ENCODE peak calls at places on chromosomes 13 and 19, in ten cellular contexts. M is ascending aorta, Y is pancreas, J is cardiac muscle cell, X is heart left ventricle, K is upper lobe of right lung, S is fibroblast of lung, N is endodermal cell, W is colonic mucosa, H is thoracic aorta. F is an unnamed sample. For H3K9me3 and H3K4me1, the result is how much of the 10 kb centered on the place peaks cover.

GRCh38 chr13:75050419-75051066 is 431.4 kb downstream of the TBC1D4 start:
- DNase-seq in M (no peak), Y (no peak), J (peak), X (no peak), K (no peak), S (peak), N (no peak), W (no peak), H (no peak), F (no peak)

GRCh38 chr13:32629866-32630265 is 43.6 kb downstream of the PDS5B start:
- DNase-seq in M (no peak), Y (no peak), J (no peak), X (no peak), K (no peak), S (no peak), N (no peak), W (no peak), H (no peak), F (no peak)

GRCh38 chr19:19751846-19752245 is 18.9 kb upstream of the ZNF14 start:
- DNase-seq in M (peak), Y (no peak), J (no peak), X (no peak), K (no peak), S (no peak), N (no peak), W (no peak), H (no peak), F (no peak)

GRCh38 chr19:45470147-45471081 is 2.6 kb downstream of the FOSB start:
- DNase-seq in M (peak), Y (peak), J (peak), X (peak), K (peak), S (peak), N (no peak), W (peak), H (no peak), F (peak)

GRCh38 chr19:50835785-50836542 is 2.6 kb upstream of the KLK15 start:
- DNase-seq in M (no peak), Y (peak), J (peak), X (peak), K (peak), S (peak), N (peak), W (peak), H (no peak), F (peak)

GRCh38 chr19:55585658-55586339 is 5.2 kb upstream of the ZNF579 start:
- DNase-seq in M (peak), Y (peak), J (peak), X (peak), K (peak), S (peak), N (peak), W (peak), H (no peak), F (peak)

GRCh38 chr13:102089177-102089576 is 312.7 kb downstream of the FGF14 start:
- DNase-seq in M (no peak), Y (no peak), J (no peak), X (no peak), K (no peak), S (no peak), N (no peak), W (no peak), H (no peak), F (no peak)

GRCh38 chr13:33228645-33229445 is 56.7 kb downstream of the STARD13 start:
- DNase-seq in M (no peak), Y (no peak), J (peak), X (no peak), K (no peak), S (peak), N (peak), W (peak), H (no peak), F (no peak)

GRCh38 chr19:5293607-5294089 is 47.0 kb downstream of the PTPRS start:
- DNase-seq in M (no peak), Y (no peak), J (peak), X (no peak), K (peak), S (peak), N (peak), W (no peak), H (no peak), F (peak)

GRCh38 chr13:102970542-102970941 is 95.7 kb downstream of the SLC10A2 start:
- DNase-seq in M (no peak), Y (no peak), J (no peak), X (no peak), K (no peak), S (no peak), N (no peak), W (no peak), H (no peak), F (no peak)

GRCh38 chr13:46211521-46212351 is at the start of gene LRRC63:
- DNase-seq in M (peak), Y (peak), J (peak), X (peak), K (peak), S (peak), N (peak), W (peak), H (no peak), F (peak)

GRCh38 chr13:36706755-36707154 is 32.9 kb downstream of the SERTM1 start:
- DNase-seq in M (no peak), Y (no peak), J (peak), X (no peak), K (no peak), S (peak), N (no peak), W (no peak), H (no peak), F (no peak)

GRCh38 chr19:51548213-51548651 is 16.8 kb upstream of the SIGLEC6 start:
- DNase-seq in M (no peak), Y (no peak), J (no peak), X (no peak), K (no peak), S (no peak), N (no peak), W (no peak), H (no peak), F (no peak)

GRCh38 chr19:35451278-35452096 is 3.4 kb downstream of the FFAR2 start:
- DNase-seq in M (no peak), Y (no peak), J (no peak), X (no peak), K (no peak), S (no peak), N (no peak), W (no peak), H (no peak), F (no peak)

GRCh38 chr13:21753117-21753729 is 82.3 kb downstream of the FGF9 start:
- DNase-seq in M (no peak), Y (no peak), J (no peak), X (no peak), K (no peak), S (no peak), N (no peak), W (no peak), H (no peak), F (no peak)

GRCh38 chr19:18366027-18366435 is 19.9 kb upstream of the GDF15 start:
- DNase-seq in M (no peak), Y (no peak), J (no peak), X (no peak), K (no peak), S (no peak), N (no peak), W (no peak), H (no peak), F (no peak)

GRCh38 chr13:58999851-59000250 is 1163.9 kb downstream of the DIAPH3 start:
- DNase-seq in M (no peak), Y (no peak), J (no peak), X (no peak), K (no peak), S (peak), N (no peak), W (no peak), H (no peak), F (no peak)

GRCh38 chr13:22777207-22777606 is 403.6 kb upstream of the SGCG start:
- DNase-seq in M (no peak), Y (no peak), J (no peak), X (no peak), K (no peak), S (no peak), N (no peak), W (no peak), H (no peak), F (no peak)

GRCh38 chr19:9500796-9501195 is 2.4 kb upstream of the ZNF560 start:
- DNase-seq in M (no peak), Y (no peak), J (no peak), X (no peak), K (no peak), S (no peak), N (no peak), W (no peak), H (no peak), F (no peak)
- H3K9me3 ChIP-seq in M (under half), Y (under half), J (under half), X (half or more), K (under half), S (under half), N (under half), W (under half), H (under half), F (under half)

GRCh38 chr19:547836-548720 is 4.2 kb downstream of the GZMM start:
- DNase-seq in M (no peak), Y (no peak), J (no peak), X (no peak), K (no peak), S (no peak), N (peak), W (no peak), H (no peak), F (no peak)
- TF ChIP-seq CTCF in M (no peak), Y (no peak), J (no peak), X (no peak), K (no peak), S (no peak), N (no peak), W (no peak), H (no peak), F (no peak)

DNA sequence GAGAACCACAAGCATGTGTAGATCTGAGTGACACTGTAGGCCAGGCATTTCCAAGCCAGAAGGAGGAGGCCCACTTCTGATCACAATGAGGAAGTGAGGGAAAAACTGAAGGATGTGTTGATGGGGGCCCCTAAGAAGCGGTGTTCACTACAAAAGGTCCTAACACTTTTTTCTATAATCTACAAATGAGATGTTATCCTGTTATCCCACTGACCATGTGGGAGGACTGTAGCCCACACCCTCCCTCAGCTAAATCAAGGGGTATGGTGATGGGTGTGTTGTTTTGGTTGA is 99.0 kb upstream of the MCF2L start:
- DNase-seq in M (peak), Y (no peak), J (no peak), X (no peak), K (no peak), S (no peak), N (no peak), W (no peak), H (no peak), F (no peak)
- H3K4me1 ChIP-seq in M (under half), Y (under half), J (under half), X (under half), K (under half), S (under half), N (under half), W (under half), H (under half), F (under half)

GRCh38 chr19:4023600-4024398 is 16.3 kb downstream of the PIAS4 start:
- DNase-seq in M (no peak), Y (no peak), J (no peak), X (no peak), K (peak), S (no peak), N (no peak), W (no peak), H (no peak), F (no peak)
- H3K9me3 ChIP-seq in M (under half), Y (under half), J (under half), X (under half), K (under half), S (under half), N (under half), W (under half), H (under half), F (under half)

DNA sequence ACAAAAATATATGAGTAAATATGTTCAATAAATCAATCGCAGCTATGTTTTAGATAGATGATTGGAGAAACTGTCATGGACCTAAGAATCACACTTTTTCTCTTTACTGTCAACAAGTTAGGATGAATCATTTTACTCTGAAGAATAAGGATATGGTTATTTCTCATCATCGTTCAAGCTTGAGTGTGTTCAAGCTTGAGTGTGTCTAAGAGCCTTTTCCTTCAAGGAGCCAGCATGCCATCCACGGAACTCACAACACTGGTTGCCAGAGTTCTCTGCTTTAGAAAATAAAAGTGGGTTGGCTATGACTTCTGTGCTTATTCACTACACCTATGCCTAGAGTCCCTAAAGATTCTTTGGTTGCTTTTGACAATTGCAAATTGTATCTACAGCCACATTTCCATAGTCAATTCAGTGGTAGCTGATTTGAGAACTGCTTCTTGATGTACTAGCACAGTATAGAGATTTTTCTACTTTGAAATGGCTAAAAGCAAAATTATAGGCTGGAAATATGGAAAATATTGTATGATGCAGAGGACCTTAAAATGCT is 58.1 kb upstream of the SCEL start:
- DNase-seq in M (no peak), Y (no peak), J (no peak), X (no peak), K (no peak), S (peak), N (no peak), W (no peak), H (no peak), F (no peak)
- TF ChIP-seq CTCF in M (no peak), Y (no peak), J (no peak), X (no peak), K (no peak), S (no peak), N (no peak), W (no peak), H (no peak), F (no peak)

DNA sequence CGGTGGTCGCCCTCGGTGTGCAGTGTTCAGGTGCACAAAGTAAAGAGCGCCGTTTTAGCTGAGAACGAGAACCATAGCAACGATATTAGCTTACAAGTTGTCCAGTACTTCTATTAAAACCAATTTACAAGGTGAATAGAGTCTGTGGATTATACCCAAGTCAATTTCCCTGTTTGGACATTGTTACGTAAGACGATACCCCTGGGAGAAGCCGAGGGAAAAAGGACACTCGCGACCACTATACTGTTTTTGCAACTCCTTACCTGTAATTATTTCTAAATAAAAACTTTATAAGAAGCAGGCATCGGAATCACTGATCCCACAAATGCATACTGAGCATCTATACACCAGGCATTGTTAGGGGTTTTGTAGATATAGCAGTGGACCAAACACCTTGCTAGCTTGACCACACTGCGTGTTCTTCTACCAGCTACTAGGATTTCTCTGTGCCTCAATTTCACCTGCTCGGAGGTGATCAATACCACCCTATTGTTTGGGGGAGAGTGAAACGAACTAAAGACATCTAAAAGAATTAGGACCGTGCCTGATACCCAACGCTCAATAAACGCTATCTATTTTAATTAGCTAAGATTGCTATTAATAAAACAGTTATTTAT is 488 bp upstream of the EEF2 start:
- DNase-seq in M (no peak), Y (no peak), J (no peak), X (no peak), K (no peak), S (no peak), N (peak), W (no peak), H (no peak), F (no peak)
- H3K4me1 ChIP-seq in M (under half), Y (under half), J (under half), X (under half), K (under half), S (under half), N (under half), W (under half), H (under half), F (under half)